ENCODE peak calls at places on chromosome 18, in seven cellular contexts. I, L, F, R, Z, B and W are unnamed samples.

GRCh38 chr18:25686960-25687520 is 335.1 kb upstream of the ZNF521 start:
- DNase-seq in F (no peak), R (no peak), Z (no peak), B (no peak), I (no peak), L (no peak), W (no peak)

GRCh38 chr18:52287151-52287550 is 52.8 kb upstream of the DCC start:
- DNase-seq in I (no peak), F (no peak), B (no peak), R (no peak), L (no peak), Z (no peak), W (no peak)

GRCh38 chr18:56563568-56563967 is 74.8 kb downstream of the TXNL1 start:
- DNase-seq in F (no peak), R (no peak), L (no peak), Z (no peak), B (no peak), I (no peak), W (no peak)

GRCh38 chr18:13471971-13472628 is 253.5 kb downstream of the LDLRAD4 start:
- DNase-seq in R (peak; percentile 43), B (no peak), L (no peak), I (no peak), F (peak; percentile 11), Z (no peak), W (no peak)

GRCh38 chr18:33677891-33678290 is 99.9 kb downstream of the ASXL3 start:
- DNase-seq in F (no peak), Z (no peak), R (no peak), B (no peak), L (no peak), I (no peak), W (no peak)

GRCh38 chr18:3466051-3466450 is 16.1 kb downstream of the TGIF1 start:
- DNase-seq in R (no peak), B (no peak), Z (no peak), I (no peak), F (no peak), L (no peak), W (no peak)

GRCh38 chr18:77133051-77133919 is 702 bp upstream of the MBP start:
- DNase-seq in L (no peak), B (no peak), F (no peak), R (no peak), I (no peak), Z (no peak), W (peak; percentile 23)

GRCh38 chr18:24014062-24014985 is at the start of gene TTC39C:
- DNase-seq in L (peak; percentile 75), F (peak; percentile 93), B (peak; percentile 71), Z (peak; percentile 88), I (peak; percentile 75), R (peak; percentile 30), W (peak; percentile 74)

GRCh38 chr18:26556573-26556972 is 8.2 kb upstream of the KCTD1 start:
- DNase-seq in Z (no peak), F (no peak), L (no peak), R (no peak), B (no peak), I (no peak), W (no peak)

GRCh38 chr18:46067431-46068007 is 4.5 kb downstream of the PSTPIP2 start:
- DNase-seq in R (peak; percentile 71), F (no peak), Z (no peak), B (no peak), I (no peak), L (no peak), W (peak; percentile 37)

GRCh38 chr18:70430501-70431173 is 141.8 kb downstream of the SOCS6 start:
- DNase-seq in B (no peak), I (no peak), F (no peak), Z (no peak), R (no peak), L (no peak), W (no peak)

GRCh38 chr18:3709166-3709565 is 259.2 kb downstream of the TGIF1 start:
- DNase-seq in I (no peak), F (no peak), Z (no peak), B (no peak), R (no peak), L (no peak), W (no peak)

GRCh38 chr18:6648581-6648980 is 80.9 kb upstream of the ARHGAP28 start:
- DNase-seq in R (no peak), F (no peak), B (no peak), I (no peak), Z (no peak), L (no peak), W (no peak)

GRCh38 chr18:58394607-58395425 is 234.1 kb downstream of the ALPK2 start:
- DNase-seq in I (no peak), F (no peak), R (no peak), Z (no peak), B (no peak), L (no peak), W (no peak)